ENCODE peak calls at places on chromosome 14, in five cellular contexts. U is heart right ventricle, C is thoracic aorta, A is IMR-90, I is bronchial epithelial cell. S is an unnamed sample.

GRCh38 chr14:33567003-33567735 is 383.7 kb downstream of the EGLN3 start:
- DNase-seq in U (no peak), C (no peak), A (no peak), I (no peak), S (peak; percentile 30)

GRCh38 chr14:50821471-50822464 is 9.2 kb downstream of the NIN start:
- DNase-seq in U (peak; percentile 36), C (no peak), A (no peak), I (peak; percentile 75), S (no peak)

GRCh38 chr14:92507174-92507768 is 6.3 kb upstream of the RIN3 start:
- DNase-seq in U (no peak), C (no peak), A (no peak), I (peak; percentile 17), S (no peak)

GRCh38 chr14:22163051-22163450 is 426.0 kb downstream of the DAD1 start:
- DNase-seq in U (no peak), C (no peak), A (peak; percentile 45), I (peak; percentile 46), S (no peak)

GRCh38 chr14:99522934-99523660 is 41.9 kb downstream of the CCNK start:
- DNase-seq in U (no peak), C (no peak), A (peak; percentile 23), I (no peak), S (no peak)

GRCh38 chr14:104108570-104109060 is 23.1 kb downstream of the ASPG start:
- DNase-seq in U (no peak), C (no peak), A (no peak), I (no peak), S (no peak)

GRCh38 chr14:38409081-38409705 is 153.3 kb upstream of the CLEC14A start:
- DNase-seq in U (no peak), C (no peak), A (peak; percentile 55), I (no peak), S (no peak)

GRCh38 chr14:20631023-20631820 is 10.3 kb downstream of the OR6S1 start:
- DNase-seq in U (no peak), C (no peak), A (peak; percentile 70), I (peak; percentile 55), S (peak; percentile 57)

GRCh38 chr14:65170768-65171251 is 68.5 kb upstream of the MAX start:
- DNase-seq in U (no peak), C (no peak), A (peak; percentile 81), I (peak; percentile 25), S (peak; percentile 21)

GRCh38 chr14:75418779-75419768 is 8.7 kb upstream of the JDP2 start:
- DNase-seq in U (peak; percentile 27), C (no peak), A (no peak), I (peak; percentile 37), S (no peak)

GRCh38 chr14:99769799-99770198 is 23.4 kb upstream of the EML1 start:
- DNase-seq in U (no peak), C (no peak), A (no peak), I (no peak), S (no peak)

GRCh38 chr14:98761993-98762392 is 510.0 kb downstream of the BCL11B start:
- DNase-seq in U (no peak), C (no peak), A (no peak), I (no peak), S (no peak)

GRCh38 chr14:71036433-71036832 is 129.2 kb downstream of the PCNX1 start:
- DNase-seq in U (no peak), C (no peak), A (no peak), I (no peak), S (no peak)

GRCh38 chr14:99460793-99461192 is 19.9 kb downstream of the SETD3 start:
- DNase-seq in U (no peak), C (no peak), A (no peak), I (peak; percentile 94), S (no peak)

GRCh38 chr14:76929927-76930326 is 98.6 kb downstream of the IRF2BPL start:
- DNase-seq in U (no peak), C (no peak), A (no peak), I (peak; percentile 55), S (peak; percentile 85)

GRCh38 chr14:50056457-50056856 is 59.9 kb downstream of the VCPKMT start:
- DNase-seq in U (no peak), C (no peak), A (no peak), I (no peak), S (no peak)

GRCh38 chr14:94376976-94377865 is 11.2 kb downstream of the SERPINA1 start:
- DNase-seq in U (no peak), C (no peak), A (no peak), I (peak; percentile 42), S (no peak)

GRCh38 chr14:82796081-82796480 is 1262.4 kb upstream of the SEL1L start:
- DNase-seq in U (no peak), C (no peak), A (no peak), I (no peak), S (no peak)

GRCh38 chr14:72802588-72802946 is 91.3 kb downstream of the DPF3 start:
- DNase-seq in U (no peak), C (no peak), A (peak; percentile 57), I (no peak), S (no peak)

GRCh38 chr14:75941030-75941429 is 40.8 kb downstream of the TGFB3 start:
- DNase-seq in U (no peak), C (no peak), A (peak; percentile 17), I (no peak), S (no peak)

GRCh38 chr14:72907886-72908285 is 14.0 kb upstream of the DPF3 start:
- DNase-seq in U (no peak), C (no peak), A (peak; percentile 85), I (peak; percentile 71), S (no peak)

GRCh38 chr14:89617471-89618291 is 200.6 kb upstream of the FOXN3 start:
- DNase-seq in U (peak; percentile 13), C (no peak), A (peak; percentile 77), I (peak; percentile 36), S (peak; percentile 70)

GRCh38 chr14:100816950-100817901 is 8.7 kb upstream of the MEG3 start:
- DNase-seq in U (no peak), C (no peak), A (no peak), I (no peak), S (no peak)

GRCh38 chr14:23568021-23568599 is 519 bp upstream of the AP1G2 start:
- DNase-seq in U (no peak), C (no peak), A (no peak), I (no peak), S (no peak)

GRCh38 chr14:32458720-32459119 is 129.6 kb downstream of the AKAP6 start:
- DNase-seq in U (no peak), C (no peak), A (no peak), I (no peak), S (no peak)

GRCh38 chr14:70909788-70910614 is 2.7 kb downstream of the PCNX1 start:
- DNase-seq in U (no peak), C (no peak), A (no peak), I (no peak), S (peak; percentile 43)

GRCh38 chr14:90907178-90907577 is 90.9 kb upstream of the TTC7B start:
- DNase-seq in U (no peak), C (no peak), A (no peak), I (no peak), S (no peak)

GRCh38 chr14:73739899-73740685 is 25.9 kb upstream of the PNMA1 start:
- DNase-seq in U (no peak), C (no peak), A (no peak), I (no peak), S (no peak)

GRCh38 chr14:50312734-50313054 is 570 bp downstream of the DMAC2L start:
- DNase-seq in U (no peak), C (no peak), A (no peak), I (peak; percentile 40), S (no peak)

DNA sequence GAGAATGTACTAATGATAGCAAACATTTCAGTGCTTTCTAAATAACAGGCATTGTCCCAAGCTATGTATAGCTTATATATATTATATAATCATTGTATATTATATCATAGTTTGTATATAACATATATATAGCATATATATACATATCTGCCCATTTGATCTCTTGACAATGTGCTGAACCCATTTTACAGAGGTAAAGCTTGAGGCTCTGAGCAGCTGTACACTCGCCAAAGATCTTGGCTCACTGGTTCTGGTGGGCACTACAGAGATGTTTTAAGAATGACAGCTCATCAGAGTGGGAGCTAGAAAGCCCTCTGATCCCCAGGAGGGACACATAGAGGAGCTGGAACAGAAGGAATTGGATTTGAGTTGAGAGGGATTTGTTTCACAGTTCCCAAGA is 68.2 kb upstream of the ACTN1 start:
- DNase-seq in U (no peak), C (no peak), A (no peak), I (no peak), S (no peak)
- H3K4me3 ChIP-seq in U (no peak overlapping the region), C (no peak overlapping the region), A (no peak overlapping the region), I (no peak overlapping the region), S (no peak overlapping the region)

GRCh38 chr14:105299654-105300541 is 903 bp downstream of the BRF1 start:
- DNase-seq in U (peak; percentile 52), C (no peak), A (no peak), I (no peak), S (peak; percentile 58)

GRCh38 chr14:105290598-105291356 is 10.0 kb downstream of the BRF1 start:
- DNase-seq in U (no peak), C (no peak), A (no peak), I (no peak), S (no peak)

GRCh38 chr14:105292810-105293711 is 7.7 kb downstream of the BRF1 start:
- DNase-seq in U (no peak), C (no peak), A (no peak), I (no peak), S (no peak)

GRCh38 chr14:105294142-105294597 is 6.6 kb downstream of the BRF1 start:
- DNase-seq in U (peak; percentile 74), C (no peak), A (peak; percentile 50), I (no peak), S (peak; percentile 71)
- H3K4me3 ChIP-seq in U (no peak overlapping the region), C (no peak overlapping the region), A (no peak overlapping the region), I (no peak overlapping the region), S (no peak overlapping the region)

GRCh38 chr14:36443374-36443773 is 76.7 kb downstream of the NKX2-1 start:
- DNase-seq in U (no peak), C (no peak), A (no peak), I (no peak), S (no peak)
- H3K4me3 ChIP-seq in U (no peak overlapping the region), C (no peak overlapping the region), A (no peak overlapping the region), I (no peak overlapping the region), S (no peak overlapping the region)

GRCh38 chr14:54609576-54609975 is 42.6 kb downstream of the SAMD4A start:
- DNase-seq in U (no peak), C (no peak), A (no peak), I (no peak), S (no peak)
- H3K4me3 ChIP-seq in U (no peak overlapping the region), C (peak overlapping the region; percentile 56), A (no peak overlapping the region), I (no peak overlapping the region), S (no peak overlapping the region)

GRCh38 chr14:102760485-102761193 is 16.6 kb upstream of the TRAF3 start:
- DNase-seq in U (no peak), C (no peak), A (no peak), I (no peak), S (no peak)
- H3K4me3 ChIP-seq in U (no peak overlapping the region), C (no peak overlapping the region), A (no peak overlapping the region), I (no peak overlapping the region), S (no peak overlapping the region)

GRCh38 chr14:97366400-97366799 is 569.2 kb downstream of the VRK1 start:
- DNase-seq in U (no peak), C (no peak), A (no peak), I (no peak), S (no peak)
- H3K4me3 ChIP-seq in U (no peak overlapping the region), C (no peak overlapping the region), A (no peak overlapping the region), I (no peak overlapping the region), S (no peak overlapping the region)

S was measured in adrenal gland.